ENCODE peak calls at places on chromosomes 16 and 17, in four cellular contexts. B is K562, X is GM12891, G is H1. S is an unnamed sample.
A peak's percentile ranks its signal among the peaks of the same experiment; 100 is the strongest.

GRCh38 chr16:20734056-20734455 is 7.6 kb downstream of the THUMPD1 start:
- DNase-seq in X (no peak), B (no peak), G (no peak), S (no peak)

GRCh38 chr16:81517630-81518438 is 73.2 kb downstream of the CMIP start:
- DNase-seq in X (no peak), B (no peak), G (no peak), S (no peak)

GRCh38 chr16:87563714-87564523 is 38.4 kb upstream of the JPH3 start:
- DNase-seq in G (no peak), B (no peak), X (no peak), S (no peak)

GRCh38 chr16:89349947-89350633 is 132.6 kb downstream of the ZNF778 start:
- DNase-seq in G (no peak), X (no peak), B (no peak), S (no peak)

GRCh38 chr17:74274060-74274702 is at the start of gene DNAI2:
- DNase-seq in G (no peak), X (no peak), B (peak; percentile 49), S (no peak)

GRCh38 chr17:27915715-27916114 is 22.6 kb upstream of the LYRM9 start:
- DNase-seq in B (no peak), X (no peak), G (peak; percentile 53), S (no peak)

GRCh38 chr17:28326114-28326513 is 7.1 kb downstream of the TMEM97 start:
- DNase-seq in G (no peak), B (no peak), X (no peak), S (no peak)

GRCh38 chr17:21039839-21040575 is 2.8 kb downstream of the USP22 start:
- DNase-seq in X (no peak), B (peak; percentile 33), G (no peak), S (no peak)

GRCh38 chr17:30782206-30782605 is 42.3 kb downstream of the CRLF3 start:
- DNase-seq in G (no peak), X (no peak), B (no peak), S (no peak)

GRCh38 chr16:85172465-85173071 is 60.3 kb upstream of the CIBAR2 start:
- DNase-seq in G (no peak), X (no peak), B (peak; percentile 69), S (no peak)

GRCh38 chr16:22814330-22815105 is 556 bp downstream of the HS3ST2 start:
- DNase-seq in G (peak; percentile 7), X (no peak), B (no peak), S (no peak)

GRCh38 chr17:29214215-29215146 is 32.2 kb upstream of the CRYBA1 start:
- DNase-seq in B (no peak), X (no peak), G (no peak), S (no peak)

GRCh38 chr16:11211977-11212818 is 43.8 kb downstream of the SOCS1 start:
- DNase-seq in B (peak; percentile 33), G (no peak), X (no peak), S (no peak)

GRCh38 chr17:57370051-57370581 is 113.8 kb downstream of the MSI2 start:
- DNase-seq in B (no peak), X (no peak), G (no peak), S (no peak)

GRCh38 chr17:41678907-41679739 is 9.6 kb upstream of the EIF1 start:
- DNase-seq in B (peak; percentile 69), X (no peak), G (no peak), S (no peak)

GRCh38 chr17:79946352-79947231 is 89.1 kb downstream of the TBC1D16 start:
- DNase-seq in B (no peak), X (peak; percentile 13), G (no peak), S (peak; percentile 10)

GRCh38 chr16:68265078-68265925 is 976 bp downstream of the SLC7A6 start:
- DNase-seq in X (no peak), G (no peak), B (peak; percentile 45), S (no peak)

GRCh38 chr17:57242148-57242547 is 14.2 kb upstream of the MSI2 start:
- DNase-seq in B (no peak), G (no peak), X (no peak), S (no peak)

GRCh38 chr17:40921026-40921425 is 16.4 kb downstream of the KRT23 start:
- DNase-seq in X (no peak), B (no peak), G (no peak), S (no peak)

GRCh38 chr17:7834891-7835817 is 1.1 kb downstream of the KDM6B start:
- DNase-seq in X (peak; percentile 86), G (peak; percentile 97), B (peak; percentile 87), S (peak; percentile 87)
- TF ChIP-seq POLR2A in X (no peak), G (peak; percentile 66), B (peak; percentile 1), S (no peak)

GRCh38 chr17:50699410-50699809 is 8.3 kb downstream of the ANKRD40 start:
- DNase-seq in G (no peak), X (no peak), B (no peak), S (no peak)
- TF ChIP-seq TAF1 in G (no peak), X (no peak), B (no peak), S (no peak)

GRCh38 chr17:63698886-63699637 is 863 bp downstream of the LIMD2 start:
- DNase-seq in X (peak; percentile 70), G (no peak), B (no peak), S (peak; percentile 68)
- TF ChIP-seq POLR2AphosphoS5 in X (peak; percentile 71), G (no peak), B (no peak), S (no peak)

GRCh38 chr17:35089846-35090193 is 26.3 kb upstream of the RFFL start:
- DNase-seq in G (no peak), B (peak; percentile 39), X (no peak), S (no peak)

GRCh38 chr17:35088911-35089845 is 25.7 kb upstream of the RFFL start:
- DNase-seq in G (no peak), B (peak; percentile 96), X (peak; percentile 79), S (peak; percentile 72)

GRCh38 chr17:35086931-35087573 is 23.5 kb upstream of the RFFL start:
- DNase-seq in X (no peak), G (no peak), B (no peak), S (no peak)

GRCh38 chr17:35087731-35088646 is 24.5 kb upstream of the RFFL start:
- DNase-seq in X (no peak), G (no peak), B (peak; percentile 17), S (no peak)

GRCh38 chr17:35088647-35088910 is 25.1 kb upstream of the RFFL start:
- DNase-seq in B (no peak), X (no peak), G (no peak), S (no peak)
- TF ChIP-seq POLR2A in B (no peak), X (peak; percentile 73), G (no peak), S (peak; percentile 74)

DNA sequence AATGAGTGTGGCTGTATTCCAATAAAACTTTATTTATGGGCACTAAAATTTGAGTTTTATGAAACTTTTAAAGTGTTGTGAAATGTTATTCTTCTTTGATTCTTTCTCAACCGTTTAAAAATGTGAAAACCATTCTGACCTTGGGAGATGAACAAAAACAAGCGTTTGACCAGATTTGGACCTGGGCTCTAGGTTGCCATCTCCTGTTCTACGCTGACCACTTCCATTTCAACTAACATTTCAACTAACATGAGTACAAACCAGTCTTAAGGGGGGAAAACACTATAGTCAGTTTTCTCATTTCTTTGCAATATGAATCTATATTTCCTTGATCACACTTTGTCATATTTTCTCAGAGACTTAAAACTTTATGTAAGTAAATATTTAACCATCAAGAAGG is 118.4 kb upstream of the IRX5 start:
- DNase-seq in B (no peak), G (no peak), X (no peak), S (no peak)
- TF ChIP-seq TAF1 in B (no peak), G (no peak), X (no peak), S (no peak)

S was measured in GM12892.